ENCODE peak calls at places on chromosome 16, in eight cellular contexts. G is ascending aorta, P is GM23338, K is SK-N-SH, E is heart right ventricle, M is sigmoid colon, L is stomach, D is tibial nerve. Y is an unnamed sample.

GRCh38 chr16:8519179-8519578 is 71.1 kb downstream of the TMEM114 start:
- DNase-seq in G (no peak), P (no peak), E (no peak), D (no peak), M (no peak), K (no peak), L (no peak), Y (no peak)

GRCh38 chr16:89953671-89954406 is 5.3 kb downstream of the DEF8 start:
- DNase-seq in M (no peak), K (no peak), G (no peak), D (no peak), E (no peak), P (no peak), L (no peak), Y (no peak)

GRCh38 chr16:56609463-56609921 is 1.1 kb downstream of the MT2A start:
- DNase-seq in E (peak), K (peak), D (peak), M (peak), L (peak), G (peak), P (no peak), Y (no peak)

GRCh38 chr16:89146211-89147005 is 25.1 kb upstream of the CDH15 start:
- DNase-seq in G (no peak), K (no peak), E (no peak), P (no peak), L (no peak), D (no peak), M (no peak), Y (no peak)

GRCh38 chr16:53509906-53510703 is 7.1 kb upstream of the AKTIP start:
- DNase-seq in K (peak), M (peak), P (peak), L (peak), E (peak), G (peak), D (peak), Y (no peak)

GRCh38 chr16:26158142-26158759 is 466.5 kb downstream of the HS3ST4 start:
- DNase-seq in E (no peak), K (no peak), L (no peak), P (no peak), M (no peak), D (no peak), G (no peak), Y (no peak)

GRCh38 chr16:23079683-23080221 is 69.5 kb downstream of the USP31 start:
- DNase-seq in P (no peak), K (no peak), D (no peak), G (no peak), E (no peak), M (no peak), L (no peak), Y (no peak)

GRCh38 chr16:56355221-56355620 is 70.1 kb downstream of the AMFR start:
- DNase-seq in E (no peak), P (peak), M (peak), G (no peak), L (peak), K (peak), D (peak), Y (no peak)

GRCh38 chr16:69859105-69859969 is 91.8 kb upstream of the CLEC18A start:
- DNase-seq in P (peak), M (no peak), K (peak), L (peak), G (no peak), D (no peak), E (peak), Y (peak)

GRCh38 chr16:60645541-60645940 is 1390.7 kb downstream of the CDH8 start:
- DNase-seq in K (peak), L (no peak), M (no peak), D (no peak), G (no peak), E (no peak), P (no peak), Y (no peak)

GRCh38 chr16:50126183-50126582 is 26.9 kb upstream of the TENT4B start:
- DNase-seq in L (no peak), D (no peak), K (no peak), E (no peak), M (no peak), P (no peak), G (no peak), Y (no peak)

GRCh38 chr16:11682655-11683096 is 14.4 kb downstream of the SNN start:
- DNase-seq in P (no peak), M (peak), D (no peak), G (no peak), K (no peak), E (no peak), L (no peak), Y (no peak)

GRCh38 chr16:19192865-19193264 is 24.8 kb downstream of the SYT17 start:
- DNase-seq in P (no peak), D (no peak), G (no peak), M (no peak), K (no peak), E (no peak), L (no peak), Y (no peak)

GRCh38 chr16:2426941-2427361 is 2.3 kb upstream of the CCNF start:
- DNase-seq in P (no peak), K (no peak), D (no peak), E (no peak), M (peak), G (peak), L (no peak), Y (no peak)

GRCh38 chr16:23182675-23183485 is at the start of gene SCNN1G:
- DNase-seq in D (no peak), G (no peak), E (no peak), M (no peak), P (peak), K (peak), L (peak), Y (no peak)

GRCh38 chr16:64092284-64092683 is 1029.6 kb downstream of the CDH11 start:
- DNase-seq in G (no peak), M (no peak), D (no peak), K (no peak), E (no peak), L (no peak), P (peak), Y (no peak)

GRCh38 chr16:69711115-69711740 is 15.1 kb downstream of the NQO1 start:
- DNase-seq in D (no peak), K (no peak), P (no peak), G (no peak), L (peak), E (no peak), M (no peak), Y (no peak)

GRCh38 chr16:46858151-46858550 is 26.0 kb upstream of the GPT2 start:
- DNase-seq in K (no peak), D (no peak), P (no peak), G (no peak), M (no peak), E (no peak), L (no peak), Y (no peak)

GRCh38 chr16:66858740-66859396 is 14.7 kb downstream of the CA7 start:
- DNase-seq in P (no peak), M (no peak), D (no peak), L (peak), G (no peak), K (peak), E (peak), Y (no peak)

GRCh38 chr16:80062361-80063027 is 462.0 kb upstream of the MAF start:
- DNase-seq in E (no peak), D (no peak), P (no peak), M (no peak), G (no peak), K (no peak), L (no peak), Y (no peak)

GRCh38 chr16:12704492-12705111 is 99.1 kb downstream of the CPPED1 start:
- DNase-seq in G (no peak), P (no peak), K (no peak), M (peak), D (no peak), E (no peak), L (no peak), Y (no peak)

GRCh38 chr16:35207059-35207999 is 1747.9 kb downstream of the TP53TG3F start:
- DNase-seq in K (peak), P (no peak), M (no peak), G (no peak), D (no peak), E (peak), L (no peak), Y (no peak)

GRCh38 chr16:12231666-12232065 is 255.1 kb downstream of the SNX29 start:
- DNase-seq in L (no peak), P (no peak), G (no peak), K (no peak), M (no peak), E (no peak), D (no peak), Y (no peak)

GRCh38 chr16:8848939-8849391 is 19.8 kb downstream of the CARHSP1 start:
- DNase-seq in L (no peak), M (peak), E (peak), D (no peak), P (no peak), K (peak), G (no peak), Y (no peak)

GRCh38 chr16:57512296-57513001 is 23.9 kb downstream of the CCDC102A start:
- DNase-seq in G (no peak), E (no peak), P (no peak), M (peak), L (no peak), K (peak), D (no peak), Y (no peak)

GRCh38 chr16:20799599-20799998 is 6.7 kb downstream of the ERI2 start:
- DNase-seq in P (peak), D (no peak), K (no peak), G (no peak), L (no peak), E (no peak), M (no peak), Y (no peak)

GRCh38 chr16:66342294-66342900 is 24.1 kb upstream of the CDH5 start:
- DNase-seq in G (no peak), L (no peak), E (no peak), P (peak), D (no peak), M (no peak), K (peak), Y (no peak)

GRCh38 chr16:7182510-7183109 is 150.0 kb upstream of the RBFOX1 start:
- DNase-seq in G (no peak), D (no peak), E (no peak), M (no peak), P (peak), K (no peak), L (no peak), Y (peak)

GRCh38 chr16:340370-341091 is 12.0 kb downstream of the AXIN1 start:
- DNase-seq in D (no peak), M (no peak), P (no peak), E (no peak), K (no peak), L (no peak), G (no peak), Y (no peak)
- H3K27ac ChIP-seq in D (no peak), M (no peak), P (no peak), E (no peak), K (no peak), L (no peak), G (no peak), Y (no peak)

GRCh38 chr16:84827131-84827574 is 7.4 kb downstream of the CRISPLD2 start:
- DNase-seq in E (no peak), M (peak), D (no peak), K (peak), L (no peak), G (no peak), P (no peak), Y (no peak)
- H3K27ac ChIP-seq in E (peak), M (peak), D (peak), K (peak), L (peak), G (peak), P (no peak), Y (no peak)

DNA sequence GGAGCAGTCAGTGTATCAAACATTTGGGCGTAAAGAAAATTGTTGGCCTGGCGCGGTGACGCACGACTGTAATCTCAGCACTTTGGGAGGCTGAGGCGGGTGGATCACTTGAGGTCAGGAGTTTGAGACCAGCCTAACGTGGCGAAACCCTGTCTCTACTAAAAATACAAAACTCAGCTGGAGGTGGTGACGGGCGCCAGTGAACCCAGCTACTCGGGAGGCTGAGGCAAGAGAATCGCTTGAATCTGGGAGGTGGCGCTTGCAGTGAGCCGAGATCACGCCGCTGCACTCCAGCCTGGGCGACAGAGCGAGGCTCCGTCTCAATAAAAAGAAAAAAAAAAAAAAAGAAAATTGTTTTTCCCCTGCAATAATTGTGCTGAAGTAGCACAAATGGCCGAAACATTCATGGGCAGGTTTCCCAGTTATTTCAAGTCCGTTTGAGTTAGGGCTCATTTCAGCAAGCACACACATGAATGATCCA is 1.4 kb downstream of the GCSH start:
- DNase-seq in D (no peak), M (no peak), K (no peak), P (no peak), L (no peak), E (no peak), G (no peak), Y (no peak)
- H3K27ac ChIP-seq in D (peak), M (no peak), K (no peak), P (no peak), L (no peak), E (no peak), G (no peak), Y (no peak)

DNA sequence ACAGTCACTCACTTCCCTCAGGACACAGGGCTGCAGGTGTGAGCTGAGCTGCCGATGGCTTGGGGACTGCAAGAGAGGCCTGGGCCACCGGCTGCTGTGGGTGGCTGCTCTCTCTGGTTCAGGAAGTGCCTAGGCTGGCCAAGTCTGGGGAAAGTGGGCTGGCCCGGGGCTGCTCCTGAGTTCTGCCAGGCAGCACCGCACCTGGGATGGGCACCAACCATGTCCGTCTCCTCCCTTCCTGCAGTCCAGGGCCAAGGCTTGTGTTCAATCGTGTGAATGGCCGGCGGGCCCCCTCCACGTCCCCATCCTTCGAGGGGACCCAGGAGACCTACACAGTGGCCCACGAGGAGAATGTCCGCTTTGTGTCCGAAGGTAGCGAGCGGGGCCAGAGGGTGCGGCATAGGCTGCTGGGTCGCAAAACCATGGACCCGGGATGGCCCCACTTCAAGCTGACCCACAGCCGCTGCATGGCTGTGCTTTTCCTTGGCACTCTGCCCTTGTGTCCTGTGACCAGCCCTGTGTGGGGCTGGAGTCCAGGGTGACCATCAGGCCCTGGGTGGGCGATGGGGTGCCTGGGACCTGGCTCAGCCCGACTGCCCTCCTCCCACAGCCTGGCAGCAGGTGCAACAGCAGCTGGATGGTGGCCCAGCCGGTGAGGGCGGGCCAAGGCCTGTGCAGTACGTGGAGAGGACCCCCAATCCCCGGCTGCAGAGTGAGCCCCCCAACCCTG is 1.8 kb upstream of the WDR90 start:
- DNase-seq in D (no peak), E (no peak), M (no peak), P (no peak), G (no peak), K (no peak), L (peak), Y (no peak)
- H3K27ac ChIP-seq in D (peak), E (no peak), M (no peak), P (no peak), G (no peak), K (peak), L (peak), Y (no peak)

Y was measured in iPS DF 6.9.